ENCODE peak calls at places on chromosomes 13 and 19, in seven cellular contexts. One of them, this sample, is unnamed.

GRCh38 chr13:73412933-73413332 is 354.1 kb downstream of the KLF5 start:
- DNase-seq in upper lobe of right lung: no peak
- DNase-seq in neural progenitor cell: no peak
- DNase-seq in ecto neural progenitor cell: no peak
- DNase-seq in stimulated activated CD4-positive, alpha-beta T cell treated with anti-CD3 and anti-CD28 coated beads, Interleukin-2, amount 100 ng/mL, for 24 hours: no peak
- DNase-seq in activated CD4-positive, alpha-beta T cell treated with anti-CD3 and anti-CD28 coated beads, Interleukin-2, amount 50 U/mL, for 1 hour: no peak
- DNase-seq in sigmoid colon: no peak
- DNase-seq in this sample: no peak

GRCh38 chr19:42512130-42512636 is 16.1 kb downstream of the CEACAM1 start:
- DNase-seq in neural progenitor cell: no peak
- DNase-seq in upper lobe of right lung: no peak
- DNase-seq in activated CD4-positive, alpha-beta T cell treated with anti-CD3 and anti-CD28 coated beads, Interleukin-2, amount 50 U/mL, for 1 hour: no peak
- DNase-seq in sigmoid colon: no peak
- DNase-seq in stimulated activated CD4-positive, alpha-beta T cell treated with anti-CD3 and anti-CD28 coated beads, Interleukin-2, amount 100 ng/mL, for 24 hours: no peak
- DNase-seq in ecto neural progenitor cell: no peak
- DNase-seq in this sample: no peak

GRCh38 chr19:1266116-1266817 is 2.9 kb upstream of the CIRBP start:
- DNase-seq in sigmoid colon: peak; percentile 94
- DNase-seq in neural progenitor cell: peak; percentile 95
- DNase-seq in upper lobe of right lung: peak; percentile 96
- DNase-seq in activated CD4-positive, alpha-beta T cell treated with anti-CD3 and anti-CD28 coated beads, Interleukin-2, amount 50 U/mL, for 1 hour: peak; percentile 76
- DNase-seq in stimulated activated CD4-positive, alpha-beta T cell treated with anti-CD3 and anti-CD28 coated beads, Interleukin-2, amount 100 ng/mL, for 24 hours: peak; percentile 82
- DNase-seq in ecto neural progenitor cell: peak; percentile 90
- DNase-seq in this sample: peak; percentile 89

GRCh38 chr13:72453161-72453560 is 274.3 kb downstream of the MZT1 start:
- DNase-seq in neural progenitor cell: no peak
- DNase-seq in activated CD4-positive, alpha-beta T cell treated with anti-CD3 and anti-CD28 coated beads, Interleukin-2, amount 50 U/mL, for 1 hour: no peak
- DNase-seq in ecto neural progenitor cell: no peak
- DNase-seq in stimulated activated CD4-positive, alpha-beta T cell treated with anti-CD3 and anti-CD28 coated beads, Interleukin-2, amount 100 ng/mL, for 24 hours: no peak
- DNase-seq in sigmoid colon: no peak
- DNase-seq in upper lobe of right lung: no peak
- DNase-seq in this sample: no peak

GRCh38 chr13:20270163-20270865 is 38.2 kb upstream of the GJB6 start:
- DNase-seq in neural progenitor cell: no peak
- DNase-seq in activated CD4-positive, alpha-beta T cell treated with anti-CD3 and anti-CD28 coated beads, Interleukin-2, amount 50 U/mL, for 1 hour: no peak
- DNase-seq in sigmoid colon: no peak
- DNase-seq in stimulated activated CD4-positive, alpha-beta T cell treated with anti-CD3 and anti-CD28 coated beads, Interleukin-2, amount 100 ng/mL, for 24 hours: no peak
- DNase-seq in ecto neural progenitor cell: no peak
- DNase-seq in upper lobe of right lung: no peak
- DNase-seq in this sample: peak; percentile 18

GRCh38 chr13:99327761-99328160 is 20.6 kb upstream of the GPR183 start:
- DNase-seq in ecto neural progenitor cell: no peak
- DNase-seq in neural progenitor cell: no peak
- DNase-seq in stimulated activated CD4-positive, alpha-beta T cell treated with anti-CD3 and anti-CD28 coated beads, Interleukin-2, amount 100 ng/mL, for 24 hours: no peak
- DNase-seq in upper lobe of right lung: no peak
- DNase-seq in sigmoid colon: no peak
- DNase-seq in activated CD4-positive, alpha-beta T cell treated with anti-CD3 and anti-CD28 coated beads, Interleukin-2, amount 50 U/mL, for 1 hour: no peak
- DNase-seq in this sample: no peak

GRCh38 chr13:76723551-76724232 is 162.5 kb downstream of the KCTD12 start:
- DNase-seq in neural progenitor cell: peak; percentile 26
- DNase-seq in sigmoid colon: no peak
- DNase-seq in stimulated activated CD4-positive, alpha-beta T cell treated with anti-CD3 and anti-CD28 coated beads, Interleukin-2, amount 100 ng/mL, for 24 hours: no peak
- DNase-seq in upper lobe of right lung: no peak
- DNase-seq in ecto neural progenitor cell: no peak
- DNase-seq in activated CD4-positive, alpha-beta T cell treated with anti-CD3 and anti-CD28 coated beads, Interleukin-2, amount 50 U/mL, for 1 hour: no peak
- DNase-seq in this sample: peak; percentile 53

GRCh38 chr13:21616880-21617279 is 12.9 kb upstream of the MICU2 start:
- DNase-seq in stimulated activated CD4-positive, alpha-beta T cell treated with anti-CD3 and anti-CD28 coated beads, Interleukin-2, amount 100 ng/mL, for 24 hours: no peak
- DNase-seq in neural progenitor cell: peak; percentile 42
- DNase-seq in sigmoid colon: no peak
- DNase-seq in activated CD4-positive, alpha-beta T cell treated with anti-CD3 and anti-CD28 coated beads, Interleukin-2, amount 50 U/mL, for 1 hour: no peak
- DNase-seq in upper lobe of right lung: no peak
- DNase-seq in ecto neural progenitor cell: no peak
- DNase-seq in this sample: peak; percentile 12

This sample was measured in M059J.